ENCODE peak calls at places on chromosomes 11 and 22, in nine cellular contexts. One of them, this sample, is unnamed. For H3K4me1, the result is how much of the 10 kb centered on the place peaks cover.

GRCh38 chr11:2928605-2929510 is at the start of gene PHLDA2:
- DNase-seq in upper lobe of right lung: peak
- DNase-seq in keratinocyte: peak
- DNase-seq in suprapubic skin: no peak
- DNase-seq in colonic mucosa: peak
- DNase-seq in aorta: peak
- DNase-seq in GM23338: peak
- DNase-seq in PC-3: peak
- DNase-seq in tibial nerve: no peak
- DNase-seq in this sample: no peak

GRCh38 chr11:12639388-12639787 is 34.8 kb upstream of the TEAD1 start:
- DNase-seq in upper lobe of right lung: no peak
- DNase-seq in keratinocyte: no peak
- DNase-seq in suprapubic skin: no peak
- DNase-seq in colonic mucosa: no peak
- DNase-seq in aorta: no peak
- DNase-seq in GM23338: no peak
- DNase-seq in PC-3: no peak
- DNase-seq in tibial nerve: no peak
- DNase-seq in this sample: no peak

GRCh38 chr11:67648140-67648795 is 2.3 kb downstream of the ACY3 start:
- DNase-seq in upper lobe of right lung: peak
- DNase-seq in keratinocyte: no peak
- DNase-seq in suprapubic skin: no peak
- DNase-seq in colonic mucosa: no peak
- DNase-seq in aorta: peak
- DNase-seq in GM23338: peak
- DNase-seq in PC-3: no peak
- DNase-seq in tibial nerve: no peak
- DNase-seq in this sample: no peak

GRCh38 chr11:124758355-124759267 is 3.5 kb downstream of the ESAM start:
- DNase-seq in upper lobe of right lung: peak
- DNase-seq in keratinocyte: no peak
- DNase-seq in suprapubic skin: peak
- DNase-seq in colonic mucosa: peak
- DNase-seq in aorta: peak
- DNase-seq in GM23338: peak
- DNase-seq in PC-3: peak
- DNase-seq in tibial nerve: no peak
- DNase-seq in this sample: peak

GRCh38 chr22:46410291-46410808 is 74.8 kb downstream of the TRMU start:
- DNase-seq in upper lobe of right lung: no peak
- DNase-seq in keratinocyte: no peak
- DNase-seq in suprapubic skin: no peak
- DNase-seq in colonic mucosa: no peak
- DNase-seq in aorta: no peak
- DNase-seq in GM23338: no peak
- DNase-seq in PC-3: no peak
- DNase-seq in tibial nerve: no peak
- DNase-seq in this sample: no peak

GRCh38 chr22:26923498-26923897 is 266.1 kb downstream of the MIAT start:
- DNase-seq in upper lobe of right lung: no peak
- DNase-seq in keratinocyte: no peak
- DNase-seq in suprapubic skin: no peak
- DNase-seq in colonic mucosa: no peak
- DNase-seq in aorta: no peak
- DNase-seq in GM23338: peak
- DNase-seq in PC-3: no peak
- DNase-seq in tibial nerve: no peak
- DNase-seq in this sample: no peak

GRCh38 chr11:110131386-110132123 is 38.4 kb downstream of the ZC3H12C start:
- DNase-seq in upper lobe of right lung: no peak
- DNase-seq in keratinocyte: peak
- DNase-seq in suprapubic skin: no peak
- DNase-seq in colonic mucosa: no peak
- DNase-seq in aorta: no peak
- DNase-seq in GM23338: peak
- DNase-seq in PC-3: no peak
- DNase-seq in tibial nerve: no peak
- DNase-seq in this sample: no peak

GRCh38 chr11:12454782-12455181 is 77.4 kb downstream of the PARVA start:
- DNase-seq in upper lobe of right lung: no peak
- DNase-seq in keratinocyte: no peak
- DNase-seq in suprapubic skin: no peak
- DNase-seq in colonic mucosa: no peak
- DNase-seq in aorta: no peak
- DNase-seq in GM23338: no peak
- DNase-seq in PC-3: peak
- DNase-seq in tibial nerve: no peak
- DNase-seq in this sample: no peak

GRCh38 chr11:112281776-112282175 is 21.1 kb upstream of the PLET1 start:
- DNase-seq in upper lobe of right lung: no peak
- DNase-seq in keratinocyte: no peak
- DNase-seq in suprapubic skin: no peak
- DNase-seq in colonic mucosa: peak
- DNase-seq in aorta: no peak
- DNase-seq in GM23338: no peak
- DNase-seq in PC-3: no peak
- DNase-seq in tibial nerve: no peak
- DNase-seq in this sample: no peak

GRCh38 chr11:2166091-2166851 is 5.3 kb upstream of the INS start:
- DNase-seq in upper lobe of right lung: no peak
- DNase-seq in keratinocyte: no peak
- DNase-seq in suprapubic skin: no peak
- DNase-seq in colonic mucosa: peak
- DNase-seq in aorta: no peak
- DNase-seq in GM23338: peak
- DNase-seq in PC-3: peak
- DNase-seq in tibial nerve: no peak
- DNase-seq in this sample: no peak

GRCh38 chr11:44604171-44604581 is 38.7 kb downstream of the CD82 start:
- DNase-seq in upper lobe of right lung: no peak
- DNase-seq in keratinocyte: no peak
- DNase-seq in suprapubic skin: no peak
- DNase-seq in colonic mucosa: no peak
- DNase-seq in aorta: peak
- DNase-seq in GM23338: no peak
- DNase-seq in PC-3: peak
- DNase-seq in tibial nerve: no peak
- DNase-seq in this sample: no peak

GRCh38 chr11:43614214-43614613 is 66.3 kb upstream of the HSD17B12 start:
- DNase-seq in upper lobe of right lung: no peak
- DNase-seq in keratinocyte: no peak
- DNase-seq in suprapubic skin: no peak
- DNase-seq in colonic mucosa: no peak
- DNase-seq in aorta: no peak
- DNase-seq in GM23338: no peak
- DNase-seq in PC-3: no peak
- DNase-seq in tibial nerve: no peak
- DNase-seq in this sample: no peak

GRCh38 chr22:37556750-37557149 is 3.5 kb upstream of the CDC42EP1 start:
- DNase-seq in upper lobe of right lung: no peak
- DNase-seq in keratinocyte: no peak
- DNase-seq in suprapubic skin: no peak
- DNase-seq in colonic mucosa: no peak
- DNase-seq in aorta: no peak
- DNase-seq in GM23338: peak
- DNase-seq in PC-3: no peak
- DNase-seq in tibial nerve: no peak
- DNase-seq in this sample: no peak

GRCh38 chr11:1238767-1239595 is 16.1 kb downstream of the MUC5B start:
- DNase-seq in upper lobe of right lung: no peak
- DNase-seq in keratinocyte: no peak
- DNase-seq in suprapubic skin: no peak
- DNase-seq in colonic mucosa: peak
- DNase-seq in aorta: no peak
- DNase-seq in GM23338: peak
- DNase-seq in PC-3: peak
- DNase-seq in tibial nerve: no peak
- DNase-seq in this sample: no peak

GRCh38 chr11:7098235-7098832 is 9.5 kb downstream of the RBMXL2 start:
- DNase-seq in upper lobe of right lung: no peak
- DNase-seq in keratinocyte: peak
- DNase-seq in suprapubic skin: no peak
- DNase-seq in colonic mucosa: no peak
- DNase-seq in aorta: no peak
- DNase-seq in GM23338: peak
- DNase-seq in PC-3: peak
- DNase-seq in tibial nerve: no peak
- DNase-seq in this sample: peak

GRCh38 chr11:118771481-118772278 is 19.3 kb downstream of the DDX6 start:
- DNase-seq in upper lobe of right lung: no peak
- DNase-seq in keratinocyte: no peak
- DNase-seq in suprapubic skin: no peak
- DNase-seq in colonic mucosa: no peak
- DNase-seq in aorta: no peak
- DNase-seq in GM23338: no peak
- DNase-seq in PC-3: no peak
- DNase-seq in tibial nerve: no peak
- DNase-seq in this sample: no peak
- H3K4me1 ChIP-seq in upper lobe of right lung: half or more
- H3K4me1 ChIP-seq in keratinocyte: under half
- H3K4me1 ChIP-seq in suprapubic skin: half or more
- H3K4me1 ChIP-seq in colonic mucosa: under half
- H3K4me1 ChIP-seq in aorta: under half
- H3K4me1 ChIP-seq in GM23338: under half
- H3K4me1 ChIP-seq in PC-3: under half
- H3K4me1 ChIP-seq in tibial nerve: half or more
- H3K4me1 ChIP-seq in this sample: under half

DNA sequence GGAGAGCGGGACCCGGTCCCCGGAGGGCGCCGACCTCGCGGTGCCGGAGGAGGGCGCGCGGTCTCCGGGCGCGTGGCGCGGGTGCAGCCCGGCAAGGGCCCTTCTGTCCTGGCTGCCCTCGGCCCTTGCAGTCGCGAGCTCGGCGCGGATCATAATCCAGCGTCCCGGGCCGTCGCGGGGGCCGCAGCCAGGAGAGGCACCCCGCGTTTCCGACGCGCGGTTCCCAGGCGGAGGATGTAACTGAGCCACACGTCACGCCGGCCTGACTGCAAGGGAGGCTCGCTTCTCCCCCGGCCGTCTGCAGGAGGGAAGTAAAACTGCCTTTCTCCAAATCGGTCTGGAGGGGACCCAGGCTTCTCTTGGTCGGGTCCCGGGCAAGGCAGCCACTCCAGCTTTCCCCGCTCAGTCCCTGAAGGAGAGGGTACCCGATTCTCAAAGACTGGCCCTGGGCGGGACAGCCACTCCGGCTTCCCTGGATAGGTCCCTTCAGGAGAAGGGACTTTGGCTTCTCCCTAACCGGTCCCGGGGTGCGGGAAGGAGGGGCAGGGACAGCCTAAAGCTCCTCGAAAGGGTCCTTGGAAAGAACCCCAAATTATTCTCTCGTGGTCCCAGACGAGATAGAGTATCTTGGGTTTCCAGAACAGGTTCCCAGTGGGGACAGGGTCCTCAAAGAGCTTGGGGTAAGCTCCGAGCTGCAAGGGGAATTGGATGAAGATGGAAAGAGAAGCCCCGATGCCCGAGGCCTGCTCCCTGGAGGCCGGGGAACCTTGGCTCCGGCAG is 836 bp downstream of the SPON1 start:
- DNase-seq in upper lobe of right lung: no peak
- DNase-seq in keratinocyte: no peak
- DNase-seq in suprapubic skin: no peak
- DNase-seq in colonic mucosa: peak
- DNase-seq in aorta: peak
- DNase-seq in GM23338: peak
- DNase-seq in PC-3: no peak
- DNase-seq in tibial nerve: no peak
- DNase-seq in this sample: no peak
- H3K27ac ChIP-seq in upper lobe of right lung: peak
- H3K27ac ChIP-seq in keratinocyte: no peak
- H3K27ac ChIP-seq in suprapubic skin: peak
- H3K27ac ChIP-seq in colonic mucosa: peak
- H3K27ac ChIP-seq in aorta: no peak
- H3K27ac ChIP-seq in GM23338: no peak
- H3K27ac ChIP-seq in PC-3: no peak
- H3K27ac ChIP-seq in tibial nerve: no peak
- H3K27ac ChIP-seq in this sample: no peak

GRCh38 chr22:22914726-22915669 is 27.4 kb downstream of the IGLL5 start:
- DNase-seq in upper lobe of right lung: no peak
- DNase-seq in keratinocyte: no peak
- DNase-seq in suprapubic skin: no peak
- DNase-seq in colonic mucosa: no peak
- DNase-seq in aorta: peak
- DNase-seq in GM23338: no peak
- DNase-seq in PC-3: no peak
- DNase-seq in tibial nerve: no peak
- DNase-seq in this sample: no peak

GRCh38 chr22:22916952-22917290 is 29.3 kb downstream of the IGLL5 start:
- DNase-seq in upper lobe of right lung: no peak
- DNase-seq in keratinocyte: no peak
- DNase-seq in suprapubic skin: no peak
- DNase-seq in colonic mucosa: no peak
- DNase-seq in aorta: no peak
- DNase-seq in GM23338: no peak
- DNase-seq in PC-3: no peak
- DNase-seq in tibial nerve: no peak
- DNase-seq in this sample: no peak

GRCh38 chr22:22913989-22914388 is 26.4 kb downstream of the IGLL5 start:
- DNase-seq in upper lobe of right lung: no peak
- DNase-seq in keratinocyte: no peak
- DNase-seq in suprapubic skin: no peak
- DNase-seq in colonic mucosa: no peak
- DNase-seq in aorta: peak
- DNase-seq in GM23338: no peak
- DNase-seq in PC-3: no peak
- DNase-seq in tibial nerve: no peak
- DNase-seq in this sample: no peak

GRCh38 chr22:22916215-22916951 is 28.8 kb downstream of the IGLL5 start:
- DNase-seq in upper lobe of right lung: no peak
- DNase-seq in keratinocyte: no peak
- DNase-seq in suprapubic skin: no peak
- DNase-seq in colonic mucosa: no peak
- DNase-seq in aorta: no peak
- DNase-seq in GM23338: no peak
- DNase-seq in PC-3: no peak
- DNase-seq in tibial nerve: no peak
- DNase-seq in this sample: no peak

DNA sequence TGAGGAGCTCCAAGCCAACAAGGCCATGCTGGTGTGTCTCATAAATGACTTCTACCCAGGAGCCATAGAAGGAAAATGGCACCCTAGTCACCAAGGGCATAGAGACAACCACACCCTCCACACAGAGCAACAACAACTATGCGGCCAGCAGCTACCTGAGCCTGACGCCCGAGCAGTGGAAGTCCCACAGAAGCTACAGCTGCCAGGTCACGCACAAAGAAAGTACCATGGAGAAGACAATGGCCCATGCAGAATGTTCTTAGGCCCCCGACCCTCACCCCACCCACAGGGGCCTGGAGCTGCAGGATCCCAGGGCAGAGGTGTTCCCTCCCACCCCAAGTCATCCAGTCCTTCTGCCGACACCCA is 28.0 kb downstream of the IGLL5 start:
- DNase-seq in upper lobe of right lung: no peak
- DNase-seq in keratinocyte: no peak
- DNase-seq in suprapubic skin: no peak
- DNase-seq in colonic mucosa: no peak
- DNase-seq in aorta: peak
- DNase-seq in GM23338: no peak
- DNase-seq in PC-3: no peak
- DNase-seq in tibial nerve: no peak
- DNase-seq in this sample: no peak
- H3K4me1 ChIP-seq in upper lobe of right lung: under half
- H3K4me1 ChIP-seq in keratinocyte: under half
- H3K4me1 ChIP-seq in suprapubic skin: under half
- H3K4me1 ChIP-seq in colonic mucosa: under half
- H3K4me1 ChIP-seq in aorta: under half
- H3K4me1 ChIP-seq in GM23338: under half
- H3K4me1 ChIP-seq in PC-3: under half
- H3K4me1 ChIP-seq in tibial nerve: under half
- H3K4me1 ChIP-seq in this sample: under half

GRCh38 chr11:94799726-94800125 is 31.6 kb downstream of the AMOTL1 start:
- DNase-seq in upper lobe of right lung: no peak
- DNase-seq in keratinocyte: no peak
- DNase-seq in suprapubic skin: no peak
- DNase-seq in colonic mucosa: no peak
- DNase-seq in aorta: no peak
- DNase-seq in GM23338: no peak
- DNase-seq in PC-3: no peak
- DNase-seq in tibial nerve: no peak
- DNase-seq in this sample: no peak
- H3K27ac ChIP-seq in upper lobe of right lung: no peak
- H3K27ac ChIP-seq in keratinocyte: no peak
- H3K27ac ChIP-seq in suprapubic skin: no peak
- H3K27ac ChIP-seq in colonic mucosa: no peak
- H3K27ac ChIP-seq in aorta: no peak
- H3K27ac ChIP-seq in GM23338: no peak
- H3K27ac ChIP-seq in PC-3: no peak
- H3K27ac ChIP-seq in tibial nerve: no peak
- H3K27ac ChIP-seq in this sample: no peak